ENCODE peak calls at places on chromosome 1, in four cellular contexts. V, Q, F and C are unnamed samples.

GRCh38 chr1:8027748-8028631 is 1.9 kb upstream of the ERRFI1 start:
- DNase-seq in F (no peak), V (no peak), Q (peak; percentile 90), C (no peak)

GRCh38 chr1:187226396-187226795 is 397.6 kb downstream of the PLA2G4A start:
- DNase-seq in Q (no peak), F (no peak), V (no peak), C (no peak)

GRCh38 chr1:96365076-96365475 is 356.5 kb upstream of the PTBP2 start:
- DNase-seq in Q (no peak), F (no peak), V (no peak), C (no peak)

GRCh38 chr1:51644533-51645197 is 27.8 kb downstream of the OSBPL9 start:
- DNase-seq in V (no peak), Q (peak; percentile 82), F (no peak), C (no peak)

GRCh38 chr1:27142464-27142863 is 12.5 kb downstream of the SLC9A1 start:
- DNase-seq in F (no peak), Q (no peak), V (no peak), C (peak; percentile 28)

GRCh38 chr1:72357411-72357810 is 75.1 kb upstream of the NEGR1 start:
- DNase-seq in V (no peak), F (no peak), Q (no peak), C (no peak)

GRCh38 chr1:94528826-94529225 is 12.7 kb downstream of the F3 start:
- DNase-seq in V (no peak), F (no peak), Q (no peak), C (no peak)

GRCh38 chr1:178774263-178774662 is 49.2 kb downstream of the RALGPS2 start:
- DNase-seq in Q (no peak), F (no peak), V (peak; percentile 2), C (no peak)

GRCh38 chr1:32071758-32072621 is 749 bp upstream of the TMEM39B start:
- DNase-seq in Q (peak; percentile 64), V (no peak), F (no peak), C (no peak)

GRCh38 chr1:16237343-16237830 is 404 bp upstream of the CPLANE2 start:
- DNase-seq in V (no peak), F (no peak), Q (no peak), C (no peak)

GRCh38 chr1:158999301-159000069 is 10.2 kb upstream of the IFI16 start:
- DNase-seq in F (peak; percentile 80), V (peak; percentile 89), Q (peak; percentile 92), C (no peak)

GRCh38 chr1:223401873-223402789 is 8.9 kb downstream of the CCDC185 start:
- DNase-seq in Q (no peak), F (no peak), V (no peak), C (no peak)

GRCh38 chr1:3820316-3820715 is 24.0 kb upstream of the LRRC47 start:
- DNase-seq in V (no peak), F (no peak), Q (no peak), C (no peak)

GRCh38 chr1:107829083-107829771 is 135.8 kb downstream of the VAV3 start:
- DNase-seq in F (no peak), Q (peak; percentile 22), V (no peak), C (no peak)

GRCh38 chr1:34825455-34826081 is 32.8 kb downstream of the GJA4 start:
- DNase-seq in F (no peak), V (peak; percentile 34), Q (no peak), C (no peak)

GRCh38 chr1:58317086-58317485 is 229.4 kb downstream of the OMA1 start:
- DNase-seq in F (no peak), V (no peak), Q (no peak), C (no peak)

GRCh38 chr1:19815801-19816736 is 986 bp upstream of the RNF186 start:
- DNase-seq in F (no peak), V (no peak), Q (no peak), C (no peak)

GRCh38 chr1:45543599-45544417 is 6.8 kb upstream of the AKR1A1 start:
- DNase-seq in V (peak; percentile 7), Q (no peak), F (no peak), C (peak; percentile 55)

GRCh38 chr1:37797750-37798345 is 4.2 kb downstream of the MANEAL start:
- DNase-seq in F (no peak), V (no peak), Q (peak; percentile 57), C (no peak)

GRCh38 chr1:199688133-199688676 is 339.3 kb upstream of the NR5A2 start:
- DNase-seq in Q (no peak), F (no peak), V (no peak), C (no peak)

GRCh38 chr1:209383422-209383821 is 200.1 kb upstream of the CAMK1G start:
- DNase-seq in Q (no peak), V (no peak), F (no peak), C (no peak)

GRCh38 chr1:116842654-116843053 is 67.1 kb upstream of the PTGFRN start:
- DNase-seq in F (no peak), Q (no peak), V (peak; percentile 53), C (no peak)

GRCh38 chr1:197284972-197285371 is 16.9 kb downstream of the CRB1 start:
- DNase-seq in Q (no peak), F (no peak), V (no peak), C (no peak)

GRCh38 chr1:93988634-93989350 is 79.6 kb upstream of the GCLM start:
- DNase-seq in V (no peak), F (no peak), Q (no peak), C (no peak)

GRCh38 chr1:210358511-210359148 is 29.9 kb downstream of the HHAT start:
- DNase-seq in V (no peak), F (no peak), Q (no peak), C (no peak)

GRCh38 chr1:230379928-230380327 is 46.2 kb downstream of the PGBD5 start:
- DNase-seq in Q (no peak), V (no peak), F (no peak), C (no peak)
- H3K27ac ChIP-seq in Q (no peak overlapping the region), V (no peak overlapping the region), F (no peak overlapping the region), C (no peak overlapping the region)

GRCh38 chr1:39529901-39530535 is 38.6 kb downstream of the BMP8A start:
- DNase-seq in F (peak; percentile 13), Q (no peak), V (no peak), C (no peak)
- H3K27ac ChIP-seq in F (no peak overlapping the region), Q (no peak overlapping the region), V (no peak overlapping the region), C (no peak overlapping the region)

DNA sequence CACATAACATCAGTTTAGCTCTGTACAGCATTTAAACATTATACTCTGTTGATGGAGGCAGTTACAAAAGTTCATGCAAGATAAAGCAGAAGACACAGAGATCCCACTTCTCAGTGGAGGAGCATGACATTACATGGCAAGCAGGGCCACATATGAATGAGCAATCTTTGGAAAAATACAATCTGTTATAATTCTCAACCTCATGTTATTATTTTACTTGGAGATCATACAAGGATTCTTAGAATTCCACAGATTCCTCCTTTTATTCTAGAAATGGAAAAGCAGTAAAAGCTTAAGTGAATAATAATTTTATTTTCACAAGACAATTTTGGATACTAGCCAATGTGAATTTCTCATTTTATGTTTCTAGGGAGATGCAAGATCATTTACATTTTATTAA is 66.6 kb downstream of the IFI44 start:
- DNase-seq in V (no peak), Q (peak; percentile 51), F (no peak), C (no peak)
- H3K27ac ChIP-seq in V (no peak overlapping the region), Q (peak overlapping the region; percentile 87), F (no peak overlapping the region), C (no peak overlapping the region)

DNA sequence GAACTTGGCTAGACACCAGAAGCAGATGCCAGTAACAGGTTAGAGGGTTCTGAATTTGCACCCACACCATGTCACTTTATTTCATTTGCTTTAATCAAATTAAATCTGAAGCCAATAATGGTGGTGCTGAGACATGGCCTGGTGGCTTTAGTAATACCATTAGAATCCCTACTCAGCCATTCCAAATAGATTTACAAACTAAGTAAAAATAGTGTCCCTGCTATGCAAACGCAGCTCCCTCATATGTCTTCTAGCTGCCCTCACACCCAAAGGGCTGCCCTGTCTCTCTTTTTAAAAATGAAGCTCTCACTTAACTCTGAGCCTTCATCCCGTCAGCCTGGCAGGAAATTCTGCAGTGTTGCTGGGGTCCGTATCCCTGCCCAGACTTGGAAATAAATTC is 21.1 kb downstream of the GLUL start:
- DNase-seq in F (no peak), V (no peak), Q (no peak), C (no peak)
- H3K27ac ChIP-seq in F (no peak overlapping the region), V (no peak overlapping the region), Q (no peak overlapping the region), C (no peak overlapping the region)

DNA sequence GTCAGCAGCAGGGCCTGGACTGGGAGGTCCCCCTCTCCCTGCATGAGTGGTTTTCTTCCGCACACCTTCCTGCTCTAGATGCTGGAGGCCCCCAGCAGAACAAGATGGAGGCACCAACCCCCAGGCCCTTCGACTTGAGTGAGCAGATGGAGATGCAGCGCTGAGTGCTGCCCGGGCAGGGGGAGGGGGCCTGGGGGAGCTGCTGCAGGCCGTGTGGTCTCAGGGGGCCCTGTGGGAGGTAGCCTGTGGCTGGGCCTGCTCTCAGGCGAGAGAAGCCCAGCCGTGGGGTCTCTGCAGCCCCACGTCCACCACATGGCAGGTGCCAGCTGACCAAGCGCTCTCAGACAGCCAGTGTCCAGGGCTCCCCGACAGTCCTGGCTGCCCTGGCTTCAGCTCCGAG is 1.2 kb upstream of the FAAP20 start:
- DNase-seq in F (no peak), V (no peak), Q (no peak), C (no peak)
- H3K27ac ChIP-seq in F (peak overlapping the region; percentile 97), V (peak overlapping the region; percentile 66), Q (no peak overlapping the region), C (peak overlapping the region; percentile 86)

GRCh38 chr1:218395916-218396315 is 50.8 kb downstream of the TGFB2 start:
- DNase-seq in F (no peak), Q (no peak), V (no peak), C (no peak)
- H3K27ac ChIP-seq in F (no peak overlapping the region), Q (no peak overlapping the region), V (peak overlapping the region; percentile 47), C (no peak overlapping the region)